ENCODE peak calls at places on chromosomes 6 and 20, in six cellular contexts. P is Panc1, S is breast epithelium, E is AG04449, R is fibroblast of pulmonary artery, B is neural crest cell. L is an unnamed sample.

GRCh38 chr20:34065260-34065659 is 46.8 kb downstream of the EIF2S2 start:
- DNase-seq in B (no peak), P (no peak), R (peak; percentile 60), E (no peak), S (no peak), L (no peak)

GRCh38 chr20:53718142-53718481 is 124.5 kb upstream of the ZNF217 start:
- DNase-seq in E (no peak), P (no peak), R (no peak), S (no peak), B (no peak), L (no peak)

GRCh38 chr20:59518881-59519706 is 85.2 kb upstream of the PHACTR3 start:
- DNase-seq in S (no peak), R (peak; percentile 61), B (no peak), P (peak; percentile 57), E (no peak), L (no peak)

GRCh38 chr6:157905590-157906337 is 75.9 kb upstream of the SYNJ2 start:
- DNase-seq in R (peak; percentile 9), S (no peak), B (no peak), E (no peak), P (no peak), L (no peak)

GRCh38 chr20:63457737-63458136 is 14.7 kb downstream of the KCNQ2 start:
- DNase-seq in S (no peak), R (no peak), P (no peak), E (no peak), B (no peak), L (no peak)

GRCh38 chr6:6614096-6614964 is 25.8 kb downstream of the LY86 start:
- DNase-seq in R (peak; percentile 6), E (no peak), S (no peak), P (no peak), B (no peak), L (no peak)

GRCh38 chr6:145882121-145882531 is 67.5 kb upstream of the FBXO30 start:
- DNase-seq in P (no peak), E (peak; percentile 40), R (no peak), S (no peak), B (no peak), L (no peak)

GRCh38 chr6:901696-902455 is 208.9 kb upstream of the EXOC2 start:
- DNase-seq in B (no peak), E (no peak), R (no peak), S (no peak), P (no peak), L (no peak)

GRCh38 chr20:51661609-51662178 is 106.5 kb downstream of the ATP9A start:
- DNase-seq in E (no peak), S (no peak), R (no peak), B (no peak), P (no peak), L (no peak)

GRCh38 chr6:7911345-7911725 is 747 bp upstream of the TXNDC5 start:
- DNase-seq in B (no peak), E (no peak), S (no peak), R (no peak), P (no peak), L (no peak)

GRCh38 chr6:109503327-109504224 is 20.6 kb upstream of the ZBTB24 start:
- DNase-seq in B (no peak), P (no peak), E (no peak), R (no peak), S (no peak), L (no peak)

GRCh38 chr20:54560357-54560756 is 85.0 kb downstream of the DOK5 start:
- DNase-seq in R (peak; percentile 33), P (no peak), E (no peak), S (no peak), B (no peak), L (no peak)

GRCh38 chr20:57268399-57269076 is 2.1 kb upstream of the BMP7 start:
- DNase-seq in P (no peak), R (no peak), S (no peak), B (no peak), E (no peak), L (no peak)

GRCh38 chr20:34512955-34513419 is 3.2 kb upstream of the DYNLRB1 start:
- DNase-seq in B (no peak), R (peak; percentile 14), E (no peak), S (no peak), P (no peak), L (no peak)

GRCh38 chr6:57086843-57087242 is 3.1 kb upstream of the ZNF451 start:
- DNase-seq in S (no peak), R (no peak), B (no peak), E (no peak), P (no peak), L (no peak)

GRCh38 chr20:12987261-12987660 is 21.5 kb upstream of the SPTLC3 start:
- DNase-seq in P (no peak), E (no peak), R (no peak), B (no peak), S (no peak), L (no peak)

GRCh38 chr20:953742-954141 is 37.6 kb upstream of the ANGPT4 start:
- DNase-seq in E (no peak), R (no peak), B (no peak), S (no peak), P (no peak), L (no peak)

GRCh38 chr6:44439270-44440045 is 52.0 kb downstream of the CDC5L start:
- DNase-seq in R (peak; percentile 74), B (no peak), S (no peak), P (no peak), E (no peak), L (no peak)

GRCh38 chr6:17397764-17398194 is 4.4 kb downstream of the CAP2 start:
- DNase-seq in R (peak; percentile 94), S (no peak), B (no peak), E (peak; percentile 40), P (no peak), L (no peak)

GRCh38 chr6:166715065-166715464 is 88.0 kb upstream of the RPS6KA2 start:
- DNase-seq in B (no peak), S (no peak), P (no peak), R (no peak), E (no peak), L (no peak)

GRCh38 chr6:90859056-90859455 is 272.2 kb upstream of the MAP3K7 start:
- DNase-seq in P (no peak), B (no peak), R (no peak), S (peak; percentile 51), E (no peak), L (no peak)

GRCh38 chr6:90865513-90865912 is 278.6 kb upstream of the MAP3K7 start:
- DNase-seq in P (no peak), B (no peak), R (no peak), E (no peak), S (no peak), L (no peak)

GRCh38 chr6:90859612-90860011 is 272.7 kb upstream of the MAP3K7 start:
- DNase-seq in P (no peak), B (no peak), S (no peak), R (no peak), E (no peak), L (no peak)

DNA sequence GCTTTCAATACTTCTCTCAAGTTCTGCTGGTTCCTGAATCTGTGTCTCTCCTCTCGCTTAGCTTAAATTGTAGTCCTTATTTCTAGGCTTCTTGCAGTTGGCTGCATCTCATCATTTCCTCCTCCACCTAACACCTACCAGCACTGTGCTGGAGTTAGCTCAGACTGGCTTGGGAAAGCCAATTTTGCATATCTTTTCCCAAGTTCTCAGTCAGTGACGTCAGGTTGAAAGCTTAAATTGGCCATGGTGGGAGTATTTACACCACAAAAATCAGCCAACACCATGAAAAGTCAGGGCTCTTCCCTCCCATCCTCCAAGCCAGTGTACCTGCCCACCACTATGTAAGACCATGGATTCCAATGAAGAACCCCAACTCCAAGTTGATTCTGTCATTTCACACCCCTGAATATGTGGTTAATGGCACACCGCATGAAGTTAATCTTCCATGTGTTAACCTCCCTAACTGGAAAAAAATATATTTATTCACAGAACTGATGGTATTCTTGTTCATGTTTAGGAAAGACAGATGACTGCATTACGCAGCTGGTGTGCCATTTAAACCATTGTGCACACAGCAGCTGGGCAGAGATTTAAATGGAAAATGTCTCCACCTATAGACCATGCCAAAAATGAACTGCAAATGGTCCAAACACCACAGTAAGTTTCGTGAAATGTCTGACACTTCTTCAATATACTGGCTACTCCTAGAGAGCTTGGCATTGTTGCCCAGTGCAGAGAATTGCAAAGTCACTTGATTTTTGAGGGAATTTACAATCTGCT is 274.1 kb upstream of the MAP3K7 start:
- DNase-seq in R (peak; percentile 1), S (no peak), B (no peak), P (no peak), E (no peak), L (no peak)
- TF ChIP-seq CTCF in R (no peak), S (no peak), B (peak; percentile 25), P (peak; percentile 41), E (no peak), L (no peak)

GRCh38 chr6:130676077-130676772 is 151.0 kb upstream of the SMLR1 start:
- DNase-seq in P (no peak), S (no peak), B (no peak), E (no peak), R (no peak), L (no peak)
- TF ChIP-seq CTCF in P (no peak), S (no peak), B (no peak), E (no peak), R (no peak), L (no peak)

GRCh38 chr6:100460650-100461204 is 4.0 kb downstream of the SIM1 start:
- DNase-seq in S (no peak), E (no peak), P (no peak), B (no peak), R (no peak), L (no peak)
- TF ChIP-seq CTCF in S (peak; percentile 14), E (peak; percentile 38), P (peak; percentile 72), B (peak; percentile 65), R (peak; percentile 36), L (no peak)

DNA sequence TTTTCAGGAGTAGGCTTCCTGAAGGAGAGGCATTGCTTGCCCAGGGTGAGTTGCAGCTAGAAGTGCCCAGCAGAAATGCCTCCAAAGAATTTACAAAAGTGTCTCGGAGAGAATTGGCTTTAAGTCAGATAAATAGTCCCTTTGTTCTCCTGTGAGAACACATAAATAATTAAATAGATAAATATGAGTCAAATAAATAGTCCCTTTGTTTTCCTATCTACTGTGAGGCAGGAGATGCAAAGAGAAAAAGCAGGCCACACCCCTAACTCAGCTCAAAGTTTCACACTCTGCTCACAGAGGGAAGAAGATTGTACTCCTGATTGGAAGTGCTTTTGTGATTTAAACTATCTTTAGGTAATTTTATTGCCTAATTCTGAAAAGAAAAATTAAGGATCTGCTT is 180.7 kb upstream of the PRSS16 start:
- DNase-seq in S (no peak), B (no peak), P (no peak), R (no peak), E (no peak), L (no peak)
- TF ChIP-seq CTCF in S (no peak), B (no peak), P (no peak), R (no peak), E (no peak), L (no peak)

L was measured in ascending aorta.